ENCODE peak calls at places on chromosomes 13 and 19, in six cellular contexts. F is lung microvascular endothelial cell; V is naive thymus-derived CD4-positive, alpha-beta T cell; D is activated T-cell treated with anti-CD3 and anti-CD28 coated beads for 1 hour; H is GOT3; N is tibial artery. R is an unnamed sample.

GRCh38 chr13:24097064-24097463 is 63.5 kb upstream of the SPATA13 start:
- DNase-seq in F (no peak), V (no peak), D (no peak), H (no peak), N (no peak), R (no peak)

GRCh38 chr13:44054525-44054924 is 174.8 kb downstream of the LACC1 start:
- DNase-seq in F (no peak), V (no peak), D (no peak), H (no peak), N (no peak), R (no peak)

GRCh38 chr13:107203146-107203847 is 635.4 kb upstream of the ARGLU1 start:
- DNase-seq in F (peak), V (no peak), D (no peak), H (no peak), N (no peak), R (no peak)

GRCh38 chr19:6734096-6734696 is 3.2 kb downstream of the GPR108 start:
- DNase-seq in F (peak), V (no peak), D (no peak), H (no peak), N (no peak), R (no peak)

GRCh38 chr13:28707629-28708427 is 10.9 kb downstream of the SLC46A3 start:
- DNase-seq in F (no peak), V (no peak), D (no peak), H (no peak), N (no peak), R (no peak)

GRCh38 chr13:71751074-71751473 is 115.9 kb downstream of the DACH1 start:
- DNase-seq in F (no peak), V (no peak), D (no peak), H (no peak), N (no peak), R (no peak)

GRCh38 chr13:27954406-27954851 is 14.7 kb downstream of the CDX2 start:
- DNase-seq in F (peak), V (no peak), D (no peak), H (no peak), N (no peak), R (no peak)

GRCh38 chr13:59690857-59691500 is 472.7 kb downstream of the DIAPH3 start:
- DNase-seq in F (no peak), V (no peak), D (no peak), H (no peak), N (no peak), R (no peak)

GRCh38 chr13:32381539-32381938 is 46.4 kb downstream of the N4BP2L1 start:
- DNase-seq in F (peak), V (peak), D (no peak), H (no peak), N (no peak), R (peak)

GRCh38 chr13:30341815-30342570 is 34.6 kb upstream of the KATNAL1 start:
- DNase-seq in F (peak), V (no peak), D (no peak), H (peak), N (peak), R (no peak)

GRCh38 chr13:108734676-108735075 is 105.3 kb downstream of the MYO16 start:
- DNase-seq in F (no peak), V (no peak), D (no peak), H (no peak), N (no peak), R (no peak)

GRCh38 chr13:95258619-95259194 is 42.5 kb downstream of the ABCC4 start:
- DNase-seq in F (no peak), V (no peak), D (no peak), H (no peak), N (no peak), R (no peak)

GRCh38 chr13:52703482-52703881 is 36.1 kb downstream of the CNMD start:
- DNase-seq in F (no peak), V (no peak), D (no peak), H (no peak), N (no peak), R (no peak)

R was measured in Jurkat, Clone E6-1.